ENCODE peak calls at places on chromosomes 3 and 15, in seven cellular contexts. One of them, this sample, is unnamed.

GRCh38 chr15:85394552-85395333 is 14.3 kb downstream of the AKAP13 start:
- DNase-seq in spleen: no peak
- DNase-seq in pancreas: no peak
- DNase-seq in endothelial cell of umbilical vein: peak
- DNase-seq in foreskin fibroblast: no peak
- DNase-seq in transverse colon: no peak
- DNase-seq in neural progenitor cell: no peak
- DNase-seq in this sample: no peak

GRCh38 chr3:152256829-152257228 is 11.9 kb upstream of the MBNL1 start:
- DNase-seq in pancreas: no peak
- DNase-seq in transverse colon: no peak
- DNase-seq in neural progenitor cell: no peak
- DNase-seq in spleen: no peak
- DNase-seq in foreskin fibroblast: no peak
- DNase-seq in endothelial cell of umbilical vein: no peak
- DNase-seq in this sample: no peak

GRCh38 chr15:50736823-50737222 is 28.7 kb downstream of the SPPL2A start:
- DNase-seq in transverse colon: no peak
- DNase-seq in pancreas: no peak
- DNase-seq in spleen: no peak
- DNase-seq in foreskin fibroblast: no peak
- DNase-seq in neural progenitor cell: no peak
- DNase-seq in endothelial cell of umbilical vein: no peak
- DNase-seq in this sample: no peak

GRCh38 chr3:162677475-162677874 is 1180.9 kb downstream of the OTOL1 start:
- DNase-seq in transverse colon: no peak
- DNase-seq in endothelial cell of umbilical vein: no peak
- DNase-seq in foreskin fibroblast: no peak
- DNase-seq in spleen: no peak
- DNase-seq in pancreas: no peak
- DNase-seq in neural progenitor cell: no peak
- DNase-seq in this sample: no peak

GRCh38 chr15:23853291-23853690 is 166.2 kb upstream of the NDN start:
- DNase-seq in spleen: no peak
- DNase-seq in transverse colon: no peak
- DNase-seq in foreskin fibroblast: no peak
- DNase-seq in endothelial cell of umbilical vein: no peak
- DNase-seq in pancreas: no peak
- DNase-seq in neural progenitor cell: no peak
- DNase-seq in this sample: no peak

GRCh38 chr3:48478631-48479555 is 25.1 kb downstream of the SHISA5 start:
- DNase-seq in endothelial cell of umbilical vein: peak
- DNase-seq in transverse colon: no peak
- DNase-seq in spleen: peak
- DNase-seq in neural progenitor cell: no peak
- DNase-seq in foreskin fibroblast: no peak
- DNase-seq in pancreas: no peak
- DNase-seq in this sample: no peak

GRCh38 chr3:48507256-48508061 is 3.5 kb upstream of the SHISA5 start:
- DNase-seq in foreskin fibroblast: peak
- DNase-seq in transverse colon: peak
- DNase-seq in pancreas: peak
- DNase-seq in neural progenitor cell: peak
- DNase-seq in spleen: peak
- DNase-seq in endothelial cell of umbilical vein: peak
- DNase-seq in this sample: no peak

GRCh38 chr15:87735536-87735935 is 521.0 kb downstream of the NTRK3 start:
- DNase-seq in neural progenitor cell: no peak
- DNase-seq in transverse colon: no peak
- DNase-seq in endothelial cell of umbilical vein: no peak
- DNase-seq in foreskin fibroblast: no peak
- DNase-seq in pancreas: no peak
- DNase-seq in spleen: peak
- DNase-seq in this sample: no peak

GRCh38 chr3:52831500-52832301 is 1.2 kb upstream of the ITIH4 start:
- DNase-seq in neural progenitor cell: no peak
- DNase-seq in spleen: peak
- DNase-seq in transverse colon: peak
- DNase-seq in pancreas: peak
- DNase-seq in endothelial cell of umbilical vein: peak
- DNase-seq in foreskin fibroblast: peak
- DNase-seq in this sample: no peak

GRCh38 chr3:14962762-14963161 is 15.4 kb downstream of the NR2C2 start:
- DNase-seq in foreskin fibroblast: peak
- DNase-seq in transverse colon: no peak
- DNase-seq in spleen: no peak
- DNase-seq in endothelial cell of umbilical vein: no peak
- DNase-seq in neural progenitor cell: no peak
- DNase-seq in pancreas: no peak
- DNase-seq in this sample: no peak

GRCh38 chr3:136659253-136659652 is 92.9 kb downstream of the STAG1 start:
- DNase-seq in foreskin fibroblast: peak
- DNase-seq in transverse colon: no peak
- DNase-seq in neural progenitor cell: peak
- DNase-seq in endothelial cell of umbilical vein: peak
- DNase-seq in pancreas: peak
- DNase-seq in spleen: no peak
- DNase-seq in this sample: peak

GRCh38 chr15:59222106-59222505 is 15.5 kb downstream of the LDHAL6B start:
- DNase-seq in neural progenitor cell: no peak
- DNase-seq in transverse colon: no peak
- DNase-seq in spleen: no peak
- DNase-seq in pancreas: no peak
- DNase-seq in endothelial cell of umbilical vein: no peak
- DNase-seq in foreskin fibroblast: peak
- DNase-seq in this sample: peak

GRCh38 chr3:71245052-71245488 is 338.5 kb downstream of the FOXP1 start:
- DNase-seq in neural progenitor cell: peak
- DNase-seq in pancreas: no peak
- DNase-seq in transverse colon: peak
- DNase-seq in endothelial cell of umbilical vein: peak
- DNase-seq in spleen: no peak
- DNase-seq in foreskin fibroblast: peak
- DNase-seq in this sample: peak

GRCh38 chr3:106943071-106943470 is 434.2 kb upstream of the CCDC54 start:
- DNase-seq in endothelial cell of umbilical vein: no peak
- DNase-seq in transverse colon: no peak
- DNase-seq in pancreas: no peak
- DNase-seq in foreskin fibroblast: peak
- DNase-seq in spleen: no peak
- DNase-seq in neural progenitor cell: no peak
- DNase-seq in this sample: no peak

GRCh38 chr3:119595639-119596329 is 1.9 kb upstream of the PLA1A start:
- DNase-seq in transverse colon: no peak
- DNase-seq in spleen: no peak
- DNase-seq in neural progenitor cell: no peak
- DNase-seq in foreskin fibroblast: peak
- DNase-seq in endothelial cell of umbilical vein: no peak
- DNase-seq in pancreas: no peak
- DNase-seq in this sample: no peak

GRCh38 chr15:84638103-84638502 is 16.0 kb downstream of the WDR73 start:
- DNase-seq in pancreas: no peak
- DNase-seq in neural progenitor cell: no peak
- DNase-seq in endothelial cell of umbilical vein: no peak
- DNase-seq in spleen: no peak
- DNase-seq in transverse colon: no peak
- DNase-seq in foreskin fibroblast: peak
- DNase-seq in this sample: no peak

GRCh38 chr15:62758126-62758951 is 284.2 kb upstream of the TPM1 start:
- DNase-seq in transverse colon: peak
- DNase-seq in spleen: no peak
- DNase-seq in neural progenitor cell: peak
- DNase-seq in endothelial cell of umbilical vein: peak
- DNase-seq in foreskin fibroblast: peak
- DNase-seq in pancreas: peak
- DNase-seq in this sample: no peak

GRCh38 chr3:188090626-188091309 is 63.2 kb upstream of the LPP start:
- DNase-seq in transverse colon: no peak
- DNase-seq in foreskin fibroblast: no peak
- DNase-seq in endothelial cell of umbilical vein: no peak
- DNase-seq in neural progenitor cell: no peak
- DNase-seq in pancreas: no peak
- DNase-seq in spleen: no peak
- DNase-seq in this sample: no peak

GRCh38 chr3:70312336-70312735 is at the start of gene MDFIC2:
- DNase-seq in foreskin fibroblast: no peak
- DNase-seq in endothelial cell of umbilical vein: no peak
- DNase-seq in spleen: no peak
- DNase-seq in neural progenitor cell: no peak
- DNase-seq in transverse colon: no peak
- DNase-seq in pancreas: no peak
- DNase-seq in this sample: no peak

GRCh38 chr3:135023985-135024658 is 229.1 kb downstream of the EPHB1 start:
- DNase-seq in spleen: no peak
- DNase-seq in pancreas: no peak
- DNase-seq in foreskin fibroblast: no peak
- DNase-seq in endothelial cell of umbilical vein: no peak
- DNase-seq in transverse colon: no peak
- DNase-seq in neural progenitor cell: no peak
- DNase-seq in this sample: no peak

GRCh38 chr15:99105516-99106341 is 849 bp downstream of the SYNM start:
- DNase-seq in neural progenitor cell: peak
- DNase-seq in transverse colon: peak
- DNase-seq in pancreas: peak
- DNase-seq in foreskin fibroblast: peak
- DNase-seq in spleen: peak
- DNase-seq in endothelial cell of umbilical vein: peak
- DNase-seq in this sample: no peak

GRCh38 chr15:67790610-67791319 is 34.5 kb upstream of the SKOR1 start:
- DNase-seq in endothelial cell of umbilical vein: no peak
- DNase-seq in pancreas: no peak
- DNase-seq in neural progenitor cell: no peak
- DNase-seq in transverse colon: no peak
- DNase-seq in spleen: no peak
- DNase-seq in foreskin fibroblast: no peak
- DNase-seq in this sample: no peak

GRCh38 chr3:190486201-190486865 is 27.6 kb upstream of the IL1RAP start:
- DNase-seq in neural progenitor cell: no peak
- DNase-seq in transverse colon: no peak
- DNase-seq in endothelial cell of umbilical vein: peak
- DNase-seq in spleen: no peak
- DNase-seq in foreskin fibroblast: no peak
- DNase-seq in pancreas: no peak
- DNase-seq in this sample: no peak

GRCh38 chr3:81484532-81484931 is 276.9 kb downstream of the GBE1 start:
- DNase-seq in spleen: no peak
- DNase-seq in pancreas: no peak
- DNase-seq in transverse colon: no peak
- DNase-seq in foreskin fibroblast: no peak
- DNase-seq in neural progenitor cell: no peak
- DNase-seq in endothelial cell of umbilical vein: no peak
- DNase-seq in this sample: no peak

GRCh38 chr3:162722336-162722735 is 1225.7 kb downstream of the OTOL1 start:
- DNase-seq in pancreas: no peak
- DNase-seq in transverse colon: no peak
- DNase-seq in neural progenitor cell: no peak
- DNase-seq in spleen: no peak
- DNase-seq in endothelial cell of umbilical vein: no peak
- DNase-seq in foreskin fibroblast: no peak
- DNase-seq in this sample: no peak

GRCh38 chr3:12679468-12679867 is 15.6 kb upstream of the RAF1 start:
- DNase-seq in neural progenitor cell: no peak
- DNase-seq in transverse colon: no peak
- DNase-seq in spleen: no peak
- DNase-seq in pancreas: no peak
- DNase-seq in foreskin fibroblast: peak
- DNase-seq in endothelial cell of umbilical vein: no peak
- DNase-seq in this sample: peak

GRCh38 chr3:166190360-166190759 is 353.1 kb upstream of the BCHE start:
- DNase-seq in foreskin fibroblast: no peak
- DNase-seq in transverse colon: no peak
- DNase-seq in neural progenitor cell: peak
- DNase-seq in spleen: no peak
- DNase-seq in endothelial cell of umbilical vein: no peak
- DNase-seq in pancreas: no peak
- DNase-seq in this sample: peak
- TF ChIP-seq CTCF in foreskin fibroblast: no peak
- TF ChIP-seq CTCF in transverse colon: no peak
- TF ChIP-seq CTCF in neural progenitor cell: no peak
- TF ChIP-seq CTCF in spleen: no peak
- TF ChIP-seq CTCF in endothelial cell of umbilical vein: no peak
- TF ChIP-seq CTCF in pancreas: no peak
- TF ChIP-seq CTCF in this sample: peak

GRCh38 chr3:160450846-160451245 is 1.3 kb upstream of the TRIM59 start:
- DNase-seq in spleen: no peak
- DNase-seq in foreskin fibroblast: peak
- DNase-seq in neural progenitor cell: no peak
- DNase-seq in endothelial cell of umbilical vein: no peak
- DNase-seq in transverse colon: no peak
- DNase-seq in pancreas: no peak
- DNase-seq in this sample: peak
- H3K4me3 ChIP-seq in spleen: no peak
- H3K4me3 ChIP-seq in foreskin fibroblast: peak
- H3K4me3 ChIP-seq in neural progenitor cell: peak
- H3K4me3 ChIP-seq in endothelial cell of umbilical vein: no peak
- H3K4me3 ChIP-seq in transverse colon: no peak
- H3K4me3 ChIP-seq in pancreas: no peak
- H3K4me3 ChIP-seq in this sample: no peak

DNA sequence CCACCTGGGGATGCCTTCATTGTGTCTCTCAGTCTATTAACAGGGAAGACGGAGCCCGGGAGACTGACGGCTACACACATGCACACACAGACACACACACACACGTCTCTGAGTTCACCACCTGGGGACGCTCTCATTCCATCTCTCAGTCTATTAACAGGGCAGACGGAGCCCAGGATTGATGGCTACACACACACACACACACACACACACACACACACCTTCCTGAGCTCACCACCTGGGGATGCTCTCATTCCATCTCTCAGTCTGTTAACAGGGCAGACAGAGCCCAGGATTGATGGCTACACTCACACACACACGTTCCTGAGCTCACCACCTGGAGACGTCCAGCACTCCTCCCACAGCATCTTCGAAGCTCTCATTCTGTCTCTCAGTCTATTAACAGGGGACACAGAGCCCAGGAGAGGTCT is 143.9 kb downstream of the OR4M2 start:
- DNase-seq in endothelial cell of umbilical vein: no peak
- DNase-seq in spleen: peak
- DNase-seq in foreskin fibroblast: no peak
- DNase-seq in neural progenitor cell: no peak
- DNase-seq in pancreas: no peak
- DNase-seq in transverse colon: no peak
- DNase-seq in this sample: no peak
- TF ChIP-seq CTCF in endothelial cell of umbilical vein: no peak
- TF ChIP-seq CTCF in spleen: no peak
- TF ChIP-seq CTCF in foreskin fibroblast: no peak
- TF ChIP-seq CTCF in neural progenitor cell: no peak
- TF ChIP-seq CTCF in pancreas: no peak
- TF ChIP-seq CTCF in transverse colon: no peak
- TF ChIP-seq CTCF in this sample: no peak

DNA sequence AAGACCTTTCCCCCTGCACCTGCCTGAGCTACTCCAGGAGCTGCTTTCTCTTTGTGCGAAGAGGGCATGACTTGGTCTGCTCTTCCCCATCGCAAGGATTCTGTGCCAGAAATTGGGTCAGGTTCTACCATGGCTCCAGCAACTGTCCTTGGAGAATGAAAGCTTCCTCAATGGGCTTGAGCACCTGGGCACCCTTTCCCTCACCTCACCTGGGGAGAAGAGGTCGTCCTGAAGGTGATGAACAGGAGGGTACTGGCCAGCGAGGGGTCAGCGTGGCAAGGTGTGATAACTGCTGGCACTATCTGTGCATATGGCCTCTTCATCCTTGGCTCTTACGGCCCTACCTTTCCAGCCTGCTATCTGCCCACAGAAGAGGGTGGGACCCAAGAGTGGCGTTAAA is 899 bp upstream of the RBM15B start:
- DNase-seq in transverse colon: no peak
- DNase-seq in spleen: no peak
- DNase-seq in pancreas: no peak
- DNase-seq in foreskin fibroblast: no peak
- DNase-seq in endothelial cell of umbilical vein: no peak
- DNase-seq in neural progenitor cell: no peak
- DNase-seq in this sample: no peak
- H3K4me3 ChIP-seq in transverse colon: no peak
- H3K4me3 ChIP-seq in spleen: no peak
- H3K4me3 ChIP-seq in pancreas: no peak
- H3K4me3 ChIP-seq in foreskin fibroblast: no peak
- H3K4me3 ChIP-seq in endothelial cell of umbilical vein: no peak
- H3K4me3 ChIP-seq in neural progenitor cell: no peak
- H3K4me3 ChIP-seq in this sample: peak

This sample was measured in AG04450.